ENCODE peak calls at places on chromosome 16, in six cellular contexts. G, B, F, W, I and Y are unnamed samples.

GRCh38 chr16:1941162-1941923 is 1.7 kb downstream of the MSRB1 start:
- DNase-seq in G (peak), F (no peak), W (no peak), B (peak), I (no peak), Y (peak)

GRCh38 chr16:86195863-86196630 is 297.1 kb downstream of the IRF8 start:
- DNase-seq in G (peak), I (no peak), B (no peak), F (no peak), W (no peak), Y (peak)

GRCh38 chr16:27097671-27098275 is 31.0 kb downstream of the C16orf82 start:
- DNase-seq in W (no peak), G (no peak), F (no peak), B (peak), I (no peak), Y (no peak)

GRCh38 chr16:83272201-83272600 is 535.6 kb upstream of the HSBP1 start:
- DNase-seq in F (peak), B (peak), G (no peak), I (no peak), W (no peak), Y (no peak)

GRCh38 chr16:82846806-82847205 is 220.0 kb downstream of the CDH13 start:
- DNase-seq in W (no peak), I (no peak), B (no peak), G (no peak), F (no peak), Y (no peak)

GRCh38 chr16:58037365-58038057 is 12.0 kb downstream of the MMP15 start:
- DNase-seq in G (no peak), F (no peak), B (no peak), I (no peak), W (no peak), Y (peak)

GRCh38 chr16:68079616-68080344 is 5.4 kb upstream of the NFATC3 start:
- DNase-seq in F (no peak), I (peak), B (no peak), W (no peak), G (no peak), Y (peak)

GRCh38 chr16:88617268-88618031 is 20.9 kb upstream of the IL17C start:
- DNase-seq in F (no peak), W (peak), B (no peak), I (no peak), G (peak), Y (no peak)

GRCh38 chr16:85573696-85574641 is 39.2 kb upstream of the GSE1 start:
- DNase-seq in G (peak), I (no peak), F (no peak), B (peak), W (no peak), Y (no peak)

GRCh38 chr16:27450836-27451341 is 48.9 kb downstream of the IL21R start:
- DNase-seq in G (no peak), I (no peak), W (no peak), B (no peak), F (no peak), Y (peak)

GRCh38 chr16:46762583-46762982 is 14.4 kb upstream of the MYLK3 start:
- DNase-seq in G (no peak), B (no peak), I (no peak), F (no peak), W (no peak), Y (no peak)

GRCh38 chr16:86575754-86576557 is 2.4 kb upstream of the FOXL1 start:
- DNase-seq in B (peak), G (peak), W (no peak), F (peak), I (peak), Y (peak)

GRCh38 chr16:80174416-80174815 is 366.4 kb upstream of the DYNLRB2 start:
- DNase-seq in W (no peak), G (no peak), I (no peak), B (peak), F (peak), Y (no peak)

GRCh38 chr16:50548659-50549560 is 714 bp downstream of the NKD1 start:
- DNase-seq in W (no peak), G (no peak), B (peak), I (no peak), F (no peak), Y (peak)

GRCh38 chr16:87966685-87967185 is 15.5 kb downstream of the BANP start:
- DNase-seq in F (no peak), W (no peak), B (peak), I (no peak), G (peak), Y (peak)

GRCh38 chr16:48164907-48165715 is 9.3 kb upstream of the ABCC12 start:
- DNase-seq in I (peak), G (peak), B (peak), W (no peak), F (peak), Y (peak)

GRCh38 chr16:81894592-81894991 is 115.5 kb downstream of the PLCG2 start:
- DNase-seq in I (no peak), G (peak), B (no peak), F (no peak), W (no peak), Y (no peak)

GRCh38 chr16:85614338-85615013 is 1.4 kb downstream of the GSE1 start:
- DNase-seq in F (no peak), I (no peak), B (no peak), W (no peak), G (peak), Y (peak)

GRCh38 chr16:88383401-88384221 is 852 bp downstream of the ZNF469 start:
- DNase-seq in I (no peak), B (peak), F (peak), G (peak), W (no peak), Y (peak)

GRCh38 chr16:28092721-28093382 is 29.3 kb upstream of the GSG1L start:
- DNase-seq in F (no peak), B (no peak), G (peak), W (no peak), I (no peak), Y (peak)

GRCh38 chr16:83973581-83974385 is 5.7 kb downstream of the NECAB2 start:
- DNase-seq in F (no peak), B (no peak), W (no peak), G (no peak), I (no peak), Y (no peak)

GRCh38 chr16:31135535-31136286 is at the start of gene PRSS8:
- DNase-seq in B (no peak), F (no peak), I (no peak), W (no peak), G (peak), Y (peak)